ENCODE peak calls at places on chromosomes 1 and 21, in six cellular contexts. N, S, T, O, E and G are unnamed samples.

GRCh38 chr1:186008920-186009737 is 274.9 kb downstream of the HMCN1 start:
- DNase-seq in T (no peak), S (no peak), E (no peak), N (no peak), O (no peak), G (no peak)

GRCh38 chr1:221620437-221621384 is 121.2 kb downstream of the DUSP10 start:
- DNase-seq in N (no peak), O (no peak), T (no peak), E (no peak), S (peak; percentile 27), G (no peak)

GRCh38 chr1:15992187-15992553 is 11.9 kb upstream of the SRARP start:
- DNase-seq in O (no peak), T (no peak), S (no peak), N (no peak), E (no peak), G (no peak)

GRCh38 chr1:202656057-202656456 is 54.2 kb downstream of the SYT2 start:
- DNase-seq in S (peak; percentile 54), N (no peak), E (peak; percentile 59), O (peak; percentile 54), T (peak; percentile 22), G (peak; percentile 36)

GRCh38 chr1:221711156-221711577 is 30.7 kb downstream of the DUSP10 start:
- DNase-seq in T (no peak), S (no peak), O (no peak), E (no peak), N (no peak), G (no peak)

GRCh38 chr1:94383966-94384408 is 34.2 kb upstream of the ABCD3 start:
- DNase-seq in E (no peak), S (no peak), T (peak; percentile 99), O (no peak), N (no peak), G (no peak)

GRCh38 chr21:22516230-22516629 is 1518.0 kb downstream of the NCAM2 start:
- DNase-seq in T (no peak), O (no peak), S (no peak), N (no peak), E (no peak), G (no peak)

GRCh38 chr1:10528066-10529014 is 53.6 kb downstream of the PEX14 start:
- DNase-seq in E (no peak), O (no peak), S (no peak), T (no peak), N (peak; percentile 80), G (peak; percentile 21)

GRCh38 chr1:157455318-157455717 is 97.0 kb downstream of the FCRL5 start:
- DNase-seq in T (no peak), S (no peak), N (no peak), E (no peak), O (no peak), G (no peak)

GRCh38 chr1:85328713-85329376 is 52.4 kb upstream of the BCL10 start:
- DNase-seq in O (no peak), S (no peak), N (peak; percentile 94), E (no peak), T (peak; percentile 97), G (no peak)

GRCh38 chr1:87284456-87285240 is 44.0 kb upstream of the LMO4 start:
- DNase-seq in N (no peak), S (no peak), O (peak; percentile 17), E (no peak), T (no peak), G (no peak)

GRCh38 chr1:228031276-228031995 is 24.6 kb downstream of the WNT3A start:
- DNase-seq in T (no peak), O (no peak), S (no peak), E (peak; percentile 26), N (no peak), G (peak; percentile 23)

GRCh38 chr1:156625436-156626078 is 6.3 kb downstream of the HAPLN2 start:
- DNase-seq in E (peak; percentile 84), O (peak; percentile 51), N (no peak), T (no peak), S (peak; percentile 79), G (peak; percentile 49)

GRCh38 chr1:111628153-111628552 is 8.6 kb downstream of the RAP1A start:
- DNase-seq in T (no peak), O (no peak), E (no peak), N (no peak), S (no peak), G (no peak)

GRCh38 chr1:12372180-12372579 is 142.3 kb downstream of the VPS13D start:
- DNase-seq in T (no peak), N (no peak), E (no peak), O (no peak), S (no peak), G (no peak)

GRCh38 chr1:37811027-37811655 is 3.1 kb upstream of the YRDC start:
- DNase-seq in O (peak; percentile 80), E (peak; percentile 84), T (peak; percentile 78), N (peak; percentile 73), S (peak; percentile 73), G (peak; percentile 82)

GRCh38 chr1:8545078-8545477 is 227.2 kb downstream of the SLC45A1 start:
- DNase-seq in N (no peak), T (no peak), S (no peak), O (no peak), E (no peak), G (no peak)

GRCh38 chr1:220918285-220918951 is 39.2 kb downstream of the HLX start:
- DNase-seq in N (no peak), T (peak; percentile 49), O (no peak), E (no peak), S (no peak), G (no peak)

GRCh38 chr1:175865041-175865766 is 121.8 kb upstream of the TNR start:
- DNase-seq in O (no peak), E (peak; percentile 65), N (no peak), S (no peak), T (no peak), G (peak; percentile 12)

GRCh38 chr1:59013928-59014279 is 230.1 kb upstream of the JUN start:
- DNase-seq in S (no peak), E (no peak), T (no peak), N (no peak), O (no peak), G (no peak)

GRCh38 chr21:45562965-45563364 is 20.7 kb upstream of the SLC19A1 start:
- DNase-seq in E (peak; percentile 16), S (no peak), N (no peak), O (no peak), T (no peak), G (no peak)

GRCh38 chr1:91428182-91428798 is 23.7 kb upstream of the HFM1 start:
- DNase-seq in O (no peak), S (no peak), N (no peak), E (peak; percentile 63), T (no peak), G (no peak)

DNA sequence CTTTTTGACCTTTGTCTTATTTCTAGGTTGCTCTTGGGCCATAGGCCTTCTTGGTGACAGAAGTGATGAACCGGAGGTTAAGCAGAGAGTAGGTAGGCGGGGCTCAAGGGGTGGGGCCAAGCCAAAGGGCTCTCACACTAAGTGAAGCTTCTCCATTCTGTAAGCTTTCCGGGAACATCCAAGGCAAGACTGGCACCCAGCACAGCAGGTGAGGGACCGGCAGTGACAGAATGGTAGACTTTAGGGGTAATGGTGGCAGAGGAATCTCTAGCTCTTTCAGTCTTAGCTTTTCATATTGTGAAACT is at the start of gene TNFAIP8L2:
- DNase-seq in O (no peak), T (no peak), S (no peak), N (no peak), E (no peak), G (no peak)
- TF ChIP-seq JUND in O (no peak), T (no peak), S (no peak), N (no peak), E (no peak), G (no peak)

DNA sequence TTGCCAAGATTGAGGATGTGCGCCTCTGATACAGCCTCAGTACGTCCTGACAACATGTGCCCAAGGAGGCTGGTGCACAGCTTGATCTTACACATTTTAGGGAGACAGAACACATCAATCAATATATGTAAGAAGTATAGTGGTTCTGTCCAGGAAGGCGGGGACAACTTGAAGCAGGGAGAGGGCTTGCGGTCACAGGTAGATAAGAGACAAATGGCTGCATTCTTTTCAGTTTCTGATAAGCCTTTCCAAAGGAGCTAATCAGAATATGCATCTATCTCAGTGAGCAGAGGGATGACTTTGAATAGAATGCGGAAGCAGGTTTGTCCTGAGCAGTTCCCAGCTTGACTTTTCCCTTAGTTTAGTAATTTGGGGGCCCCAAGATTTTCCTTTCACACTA is 10.2 kb downstream of the DHCR24 start:
- DNase-seq in N (no peak), T (no peak), E (no peak), S (no peak), O (no peak), G (no peak)
- TF ChIP-seq JUND in N (no peak), T (no peak), E (no peak), S (no peak), O (no peak), G (no peak)

DNA sequence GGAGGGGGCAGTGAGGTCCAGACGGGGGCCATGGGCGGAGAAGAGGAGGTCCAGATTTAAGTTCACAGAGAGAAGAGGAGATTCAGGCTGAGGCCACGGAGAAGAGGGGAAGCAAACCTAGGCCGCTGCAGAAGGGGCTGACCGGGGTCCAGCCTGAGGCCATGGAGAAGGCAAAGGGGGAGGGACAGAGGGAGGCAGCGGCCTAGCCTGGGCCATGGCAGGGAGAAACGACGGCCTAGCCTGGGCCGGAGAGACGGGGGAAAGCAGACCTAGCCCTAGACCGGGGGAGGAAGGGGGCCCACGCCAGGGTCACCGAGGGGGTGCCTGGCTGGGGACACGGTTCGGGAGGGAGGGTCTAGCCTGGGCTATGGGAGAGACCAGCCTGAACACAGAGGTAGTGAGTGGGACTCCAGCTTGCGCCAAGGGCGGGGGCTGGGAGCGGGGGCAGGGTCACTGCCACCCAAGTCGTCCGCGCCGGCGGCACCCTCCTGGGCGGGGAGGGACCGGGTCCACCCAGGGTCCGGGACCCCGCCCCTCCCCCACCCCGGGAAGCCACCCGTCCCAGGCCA is 462 bp downstream of the CAPZB start:
- DNase-seq in E (peak; percentile 77), N (no peak), T (no peak), O (peak; percentile 57), S (peak; percentile 76), G (peak; percentile 15)
- TF ChIP-seq JUND in E (no peak), N (no peak), T (no peak), O (no peak), S (no peak), G (no peak)

GRCh38 chr1:155120253-155120652 is 7.4 kb upstream of the EFNA1 start:
- DNase-seq in T (no peak), S (no peak), E (no peak), O (peak; percentile 56), N (no peak), G (peak; percentile 58)
- TF ChIP-seq JUND in T (no peak), S (no peak), E (no peak), O (peak; percentile 10), N (no peak), G (no peak)

DNA sequence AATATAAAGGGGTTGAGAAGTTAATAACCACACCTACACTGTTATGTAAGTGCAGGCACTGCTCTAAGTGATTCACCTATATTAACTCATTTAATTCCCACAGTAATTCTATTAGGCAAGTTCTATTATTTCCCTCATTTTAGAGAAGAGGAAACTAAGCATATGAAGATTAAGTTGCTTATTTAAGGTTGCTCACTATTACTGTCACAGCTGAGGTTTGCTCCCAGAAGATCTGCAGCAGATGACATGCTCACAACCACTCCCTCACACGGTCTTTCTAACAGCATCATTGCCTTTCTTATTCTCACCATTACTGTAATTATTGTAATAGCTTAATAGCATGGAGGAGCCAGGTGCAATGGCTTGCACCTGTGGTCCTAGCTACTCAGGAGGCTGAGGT is 196.4 kb upstream of the GREM2 start:
- DNase-seq in N (no peak), O (no peak), E (no peak), S (no peak), T (no peak), G (no peak)
- TF ChIP-seq JUND in N (no peak), O (no peak), E (no peak), S (no peak), T (no peak), G (no peak)